ENCODE peak calls at places on chromosome 18, in six cellular contexts. N, X, G, T, Y and Z are unnamed samples. For H3K4me1, the result is how much of the 10 kb centered on the place peaks cover.

GRCh38 chr18:74288041-74288440 is 3.7 kb downstream of the CYB5A start:
- DNase-seq in N (no peak), X (no peak), G (no peak), T (no peak), Y (no peak), Z (no peak)

GRCh38 chr18:12403601-12404506 is 3.9 kb upstream of the PRELID3A start:
- DNase-seq in N (no peak), X (peak), G (no peak), T (no peak), Y (peak), Z (no peak)

GRCh38 chr18:28858248-28858647 is 681.3 kb upstream of the CDH2 start:
- DNase-seq in N (no peak), X (no peak), G (no peak), T (no peak), Y (no peak), Z (no peak)

GRCh38 chr18:78659748-78660147 is 319.9 kb upstream of the SALL3 start:
- DNase-seq in N (peak), X (peak), G (no peak), T (no peak), Y (no peak), Z (no peak)

GRCh38 chr18:36757081-36757480 is 71.7 kb downstream of the TPGS2 start:
- DNase-seq in N (no peak), X (peak), G (no peak), T (peak), Y (peak), Z (no peak)

GRCh38 chr18:41955688-41956087 is 654 bp downstream of the PIK3C3 start:
- DNase-seq in N (no peak), X (no peak), G (no peak), T (no peak), Y (no peak), Z (no peak)

GRCh38 chr18:28826062-28826565 is 649.2 kb upstream of the CDH2 start:
- DNase-seq in N (no peak), X (no peak), G (no peak), T (no peak), Y (no peak), Z (no peak)

GRCh38 chr18:8333961-8334360 is 275.3 kb upstream of the RAB12 start:
- DNase-seq in N (no peak), X (no peak), G (no peak), T (no peak), Y (no peak), Z (no peak)

GRCh38 chr18:44051088-44051487 is 629.6 kb upstream of the SETBP1 start:
- DNase-seq in N (no peak), X (no peak), G (no peak), T (no peak), Y (no peak), Z (no peak)

GRCh38 chr18:13446024-13446423 is 227.5 kb downstream of the LDLRAD4 start:
- DNase-seq in N (no peak), X (no peak), G (no peak), T (no peak), Y (peak), Z (no peak)
- H3K4me1 ChIP-seq in N (under half), X (under half), G (under half), T (under half), Y (under half), Z (under half)

GRCh38 chr18:46073474-46074331 is 1.6 kb upstream of the PSTPIP2 start:
- DNase-seq in N (peak), X (peak), G (no peak), T (peak), Y (peak), Z (no peak)

GRCh38 chr18:46071894-46072867 is at the start of gene PSTPIP2:
- DNase-seq in N (peak), X (peak), G (peak), T (no peak), Y (no peak), Z (peak)

GRCh38 chr18:46071615-46071893 is 506 bp downstream of the PSTPIP2 start:
- DNase-seq in N (no peak), X (no peak), G (no peak), T (no peak), Y (no peak), Z (no peak)

GRCh38 chr18:46070683-46071614 is 1.1 kb downstream of the PSTPIP2 start:
- DNase-seq in N (peak), X (no peak), G (no peak), T (no peak), Y (no peak), Z (no peak)

GRCh38 chr18:46072959-46073358 is 899 bp upstream of the PSTPIP2 start:
- DNase-seq in N (no peak), X (no peak), G (no peak), T (no peak), Y (no peak), Z (no peak)
- H3K4me3 ChIP-seq in N (no peak), X (no peak), G (no peak), T (no peak), Y (no peak), Z (no peak)

GRCh38 chr18:10406172-10406663 is 48.2 kb upstream of the APCDD1 start:
- DNase-seq in N (no peak), X (no peak), G (no peak), T (no peak), Y (no peak), Z (no peak)

GRCh38 chr18:10410472-10411300 is 43.7 kb upstream of the APCDD1 start:
- DNase-seq in N (no peak), X (no peak), G (no peak), T (no peak), Y (no peak), Z (no peak)

GRCh38 chr18:10412933-10413332 is 41.5 kb upstream of the APCDD1 start:
- DNase-seq in N (no peak), X (no peak), G (no peak), T (no peak), Y (no peak), Z (peak)

GRCh38 chr18:10408131-10408530 is 46.3 kb upstream of the APCDD1 start:
- DNase-seq in N (no peak), X (no peak), G (no peak), T (no peak), Y (no peak), Z (no peak)

GRCh38 chr18:10409041-10409440 is 45.4 kb upstream of the APCDD1 start:
- DNase-seq in N (no peak), X (no peak), G (no peak), T (no peak), Y (no peak), Z (no peak)
- H3K27ac ChIP-seq in N (no peak), X (no peak), G (no peak), T (no peak), Y (no peak), Z (no peak)

GRCh38 chr18:58209326-58209725 is 165.3 kb downstream of the NEDD4L start:
- DNase-seq in N (no peak), X (no peak), G (no peak), T (no peak), Y (no peak), Z (no peak)

GRCh38 chr18:58207520-58208152 is 163.6 kb downstream of the NEDD4L start:
- DNase-seq in N (no peak), X (no peak), G (no peak), T (no peak), Y (no peak), Z (no peak)

GRCh38 chr18:58211510-58211909 is 167.5 kb downstream of the NEDD4L start:
- DNase-seq in N (no peak), X (no peak), G (no peak), T (no peak), Y (no peak), Z (no peak)

GRCh38 chr18:58205780-58206160 is 161.7 kb downstream of the NEDD4L start:
- DNase-seq in N (no peak), X (no peak), G (no peak), T (no peak), Y (no peak), Z (no peak)

DNA sequence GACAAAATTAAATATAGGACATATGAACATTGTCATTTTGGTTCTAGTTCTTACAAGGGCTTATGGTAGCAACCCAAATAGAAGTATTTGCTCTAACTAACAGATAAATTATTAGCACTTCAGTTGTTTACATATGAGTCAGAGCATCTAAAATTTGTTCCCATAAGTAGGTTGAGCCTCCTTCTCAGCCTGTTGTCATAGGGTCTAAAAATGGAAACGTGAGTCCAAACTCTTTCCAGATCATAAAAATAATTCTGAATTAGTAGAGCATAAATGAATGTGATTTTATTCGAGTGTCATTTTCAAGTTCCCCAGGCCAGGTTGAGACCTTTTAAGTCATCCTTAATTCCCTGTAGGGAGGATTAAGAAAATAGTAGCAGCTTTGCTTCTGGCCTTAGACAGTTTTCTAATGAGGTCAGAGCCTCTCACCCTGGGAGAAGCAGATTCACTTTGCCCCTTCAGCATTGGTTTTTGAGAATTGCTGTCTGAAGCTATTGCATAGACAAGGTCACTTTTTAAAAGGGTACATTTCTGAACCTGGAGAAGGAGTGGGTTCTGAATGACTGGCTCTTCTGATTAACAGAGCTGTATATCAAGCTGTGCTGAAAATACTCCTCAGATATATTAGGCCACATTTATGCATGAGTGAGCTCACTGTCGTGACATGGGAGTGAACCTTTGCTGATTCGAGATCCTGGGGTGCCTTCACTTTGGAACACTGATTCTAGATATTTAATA is 164.3 kb downstream of the NEDD4L start:
- DNase-seq in N (no peak), X (no peak), G (no peak), T (no peak), Y (no peak), Z (no peak)
- H3K4me1 ChIP-seq in N (under half), X (under half), G (under half), T (under half), Y (under half), Z (under half)

GRCh38 chr18:32040936-32041335 is 22.3 kb downstream of the RNF125 start:
- DNase-seq in N (no peak), X (no peak), G (no peak), T (no peak), Y (no peak), Z (no peak)
- H3K4me3 ChIP-seq in N (no peak), X (no peak), G (no peak), T (no peak), Y (no peak), Z (no peak)

GRCh38 chr18:56068701-56069100 is 480.7 kb upstream of the TCF4 start:
- DNase-seq in N (no peak), X (no peak), G (no peak), T (no peak), Y (no peak), Z (no peak)
- H3K27ac ChIP-seq in N (no peak), X (no peak), G (no peak), T (no peak), Y (no peak), Z (no peak)

DNA sequence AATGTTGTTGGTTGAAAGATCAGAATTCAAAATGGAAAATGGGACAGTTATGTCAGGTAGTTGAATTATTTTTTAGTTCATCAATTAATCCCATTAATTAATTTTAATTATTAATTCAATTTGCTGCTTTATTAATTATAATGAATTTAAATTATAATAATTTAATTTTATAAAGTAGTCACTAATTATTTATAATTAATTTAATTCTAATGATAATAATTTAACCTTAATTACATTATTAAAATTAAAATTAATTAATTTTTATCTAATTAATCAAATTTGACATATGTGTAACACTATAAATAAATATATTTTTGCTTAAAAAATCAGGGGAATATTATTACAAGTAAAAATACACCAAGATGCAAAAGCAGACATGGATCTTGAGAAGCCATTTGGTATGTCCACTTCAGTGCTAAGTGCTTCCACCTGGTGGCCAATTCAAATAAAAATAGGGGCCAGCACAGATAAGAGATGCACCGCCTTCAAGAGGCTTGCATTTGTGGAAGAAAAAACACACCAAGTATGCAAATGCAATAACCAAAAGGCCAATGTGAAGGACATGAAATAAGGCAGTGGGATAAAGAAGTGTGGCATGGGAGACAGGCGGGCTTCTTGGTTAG is 73.2 kb downstream of the MBP start:
- DNase-seq in N (no peak), X (peak), G (no peak), T (peak), Y (peak), Z (no peak)
- H3K4me1 ChIP-seq in N (under half), X (under half), G (under half), T (under half), Y (under half), Z (under half)